ENCODE peak calls at places on chromosomes 16 and 17, in nine cellular contexts. Y, S, Q, V, P, I, W, E and M are unnamed samples.

GRCh38 chr17:13646411-13646810 is 44.7 kb upstream of the HS3ST3A1 start:
- DNase-seq in Q (no peak), W (no peak), S (no peak), P (no peak), V (no peak), Y (no peak), E (no peak), I (no peak), M (no peak)

GRCh38 chr17:53122966-53123365 is 699.8 kb upstream of the KIF2B start:
- DNase-seq in Y (no peak), E (no peak), S (no peak), Q (no peak), W (no peak), V (no peak), I (no peak), P (no peak), M (no peak)

GRCh38 chr16:27847030-27847550 is 216.4 kb downstream of the GSG1L start:
- DNase-seq in Q (no peak), Y (no peak), S (no peak), P (no peak), E (peak; percentile 13), V (peak; percentile 62), W (no peak), I (no peak), M (no peak)

GRCh38 chr16:12826559-12826958 is 22.9 kb upstream of the CPPED1 start:
- DNase-seq in S (no peak), E (no peak), V (no peak), Y (no peak), W (no peak), Q (no peak), I (no peak), P (no peak), M (no peak)

GRCh38 chr17:66537518-66537917 is 235.1 kb downstream of the PRKCA start:
- DNase-seq in W (no peak), S (no peak), Q (no peak), I (no peak), V (no peak), E (no peak), Y (no peak), P (no peak), M (no peak)

GRCh38 chr17:42313773-42314566 is 25.7 kb downstream of the STAT5A start:
- DNase-seq in W (peak; percentile 88), P (peak; percentile 69), I (no peak), Q (no peak), E (no peak), V (peak; percentile 83), S (no peak), Y (no peak), M (no peak)

GRCh38 chr16:5615868-5616642 is 518.5 kb upstream of the EEF2KMT start:
- DNase-seq in Y (no peak), V (no peak), W (peak; percentile 87), E (peak; percentile 56), S (no peak), Q (peak; percentile 64), I (peak; percentile 47), P (peak; percentile 43), M (peak; percentile 51)

GRCh38 chr17:46943511-46944393 is 20.8 kb downstream of the GOSR2 start:
- DNase-seq in Y (peak; percentile 51), P (no peak), V (no peak), S (no peak), I (peak; percentile 38), E (no peak), Q (no peak), W (peak; percentile 48), M (no peak)

GRCh38 chr17:73553311-73553710 is 90.9 kb downstream of the SDK2 start:
- DNase-seq in I (no peak), Y (no peak), P (no peak), S (no peak), Q (no peak), V (no peak), E (no peak), W (no peak), M (no peak)

GRCh38 chr17:44006581-44007345 is 2.3 kb downstream of the NAGS start:
- DNase-seq in W (peak; percentile 99), Y (peak; percentile 96), P (peak; percentile 91), Q (peak; percentile 99), S (peak; percentile 86), V (peak; percentile 100), E (peak; percentile 100), I (peak; percentile 100), M (peak; percentile 97)
- TF ChIP-seq POLR2A in W (peak; percentile 58), Y (no peak), P (no peak), Q (no peak), S (no peak), V (no peak), E (no peak), I (peak; percentile 29), M (no peak)

GRCh38 chr17:3859895-3860294 is 13.8 kb upstream of the NCBP3 start:
- DNase-seq in S (no peak), Y (no peak), I (no peak), W (no peak), Q (no peak), V (no peak), P (no peak), E (no peak), M (no peak)

GRCh38 chr17:3865166-3865565 is 19.1 kb upstream of the NCBP3 start:
- DNase-seq in W (no peak), I (peak; percentile 40), Y (no peak), E (no peak), Q (no peak), V (no peak), S (no peak), P (no peak), M (no peak)

GRCh38 chr17:3860939-3861338 is 14.9 kb upstream of the NCBP3 start:
- DNase-seq in Q (no peak), I (no peak), Y (no peak), W (no peak), S (no peak), P (no peak), E (no peak), V (no peak), M (no peak)

GRCh38 chr17:3864534-3864933 is 18.5 kb upstream of the NCBP3 start:
- DNase-seq in I (no peak), E (no peak), P (no peak), S (no peak), W (no peak), V (no peak), Q (no peak), Y (no peak), M (no peak)

GRCh38 chr17:3861761-3862681 is 16.0 kb upstream of the NCBP3 start:
- DNase-seq in P (no peak), I (no peak), W (no peak), S (no peak), Q (no peak), V (no peak), Y (no peak), E (no peak), M (no peak)
- TF ChIP-seq POLR2A in P (no peak), I (no peak), W (no peak), S (no peak), Q (no peak), V (no peak), Y (no peak), E (no peak), M (no peak)

GRCh38 chr16:25066747-25067631 is 44.6 kb upstream of the LCMT1 start:
- DNase-seq in I (peak; percentile 86), S (no peak), P (peak; percentile 89), W (peak; percentile 90), Q (peak; percentile 91), Y (peak; percentile 85), V (peak; percentile 96), E (peak; percentile 87), M (peak; percentile 92)
- TF ChIP-seq POLR2A in I (peak; percentile 84), S (peak; percentile 80), P (peak; percentile 82), W (peak; percentile 92), Q (peak; percentile 46), Y (peak; percentile 75), V (peak; percentile 35), E (no peak), M (no peak)

GRCh38 chr17:17722906-17723353 is 41.7 kb downstream of the RAI1 start:
- DNase-seq in E (no peak), S (no peak), W (no peak), V (no peak), I (no peak), Y (no peak), Q (no peak), P (no peak), M (no peak)

GRCh38 chr17:17724307-17724921 is 43.2 kb downstream of the RAI1 start:
- DNase-seq in E (no peak), I (no peak), W (no peak), S (no peak), Q (peak; percentile 80), P (no peak), V (no peak), Y (no peak), M (peak; percentile 80)

GRCh38 chr17:17724991-17725852 is 44.0 kb downstream of the RAI1 start:
- DNase-seq in Q (no peak), Y (no peak), E (no peak), I (no peak), P (no peak), V (no peak), W (no peak), S (no peak), M (no peak)

GRCh38 chr17:17722081-17722905 is 41.0 kb downstream of the RAI1 start:
- DNase-seq in W (no peak), Q (no peak), V (no peak), Y (no peak), I (no peak), S (no peak), E (no peak), P (no peak), M (no peak)

DNA sequence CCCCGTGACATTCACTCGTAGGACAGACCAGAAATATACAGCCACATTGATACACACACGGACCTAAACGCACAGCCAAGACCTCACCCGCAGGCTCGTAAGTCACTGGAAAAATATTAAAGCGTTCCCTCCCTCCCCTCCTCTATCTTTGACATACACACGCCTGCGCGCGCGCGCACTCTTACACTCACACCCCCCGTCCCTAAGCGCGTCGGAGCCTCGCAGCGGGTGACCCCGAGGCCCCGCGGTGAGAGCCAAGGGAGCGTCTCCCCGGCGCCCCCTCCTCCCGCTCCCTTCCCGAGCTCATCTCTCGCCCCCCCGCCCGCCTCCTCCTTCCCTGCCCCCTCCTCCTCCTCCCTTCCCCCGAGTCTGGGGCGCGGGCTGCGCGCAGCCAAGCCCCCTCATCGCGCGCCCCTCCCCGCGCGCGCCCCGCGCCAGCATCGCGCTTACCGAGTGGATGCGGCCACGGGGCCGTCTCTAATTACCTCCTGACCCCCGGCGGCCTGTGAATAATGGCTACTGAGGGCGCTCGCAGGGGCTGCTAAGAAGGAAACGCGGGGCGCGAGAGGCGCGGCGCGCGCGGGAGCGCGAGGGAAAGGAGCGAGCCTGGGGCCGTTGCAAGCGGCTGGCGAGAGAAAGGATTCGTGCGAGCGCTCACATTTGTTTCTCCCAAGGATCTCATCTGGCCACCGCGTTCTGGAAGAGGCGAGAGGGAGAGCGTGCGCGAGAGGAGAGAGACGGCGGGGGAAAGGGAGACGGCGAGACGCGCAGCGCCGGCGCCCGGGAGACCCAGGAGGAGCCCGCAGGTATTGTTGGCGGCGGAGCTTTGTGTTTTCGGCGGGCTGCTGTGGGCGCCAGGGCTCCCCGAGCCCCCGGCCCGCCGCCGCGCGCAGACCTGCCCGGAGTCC is 42.4 kb downstream of the RAI1 start:
- DNase-seq in Y (no peak), E (no peak), I (no peak), P (peak; percentile 83), W (no peak), Q (no peak), V (no peak), S (no peak), M (peak; percentile 73)
- TF ChIP-seq POLR2A in Y (no peak), E (no peak), I (no peak), P (no peak), W (no peak), Q (no peak), V (no peak), S (no peak), M (no peak)

GRCh38 chr17:29292071-29292991 is 1.6 kb downstream of the NUFIP2 start:
- DNase-seq in I (peak; percentile 59), E (peak; percentile 58), Q (peak; percentile 71), W (peak; percentile 66), V (peak; percentile 96), Y (peak; percentile 81), S (no peak), P (peak; percentile 77), M (peak; percentile 22)
- TF ChIP-seq POLR2A in I (no peak), E (no peak), Q (no peak), W (no peak), V (no peak), Y (peak; percentile 25), S (no peak), P (peak; percentile 33), M (no peak)